ENCODE peak calls at places on chromosomes 7 and 10, in nine cellular contexts. J is tibial nerve, M is pancreas, L is tibial artery, R is sigmoid colon, Y is heart right ventricle, O is GM12878, A is IMR-90, T is Peyer's patch. K is an unnamed sample.

GRCh38 chr10:116809528-116810500 is 39.5 kb upstream of the ENO4 start:
- DNase-seq in J (no peak), M (peak; percentile 62), L (no peak), R (peak; percentile 48), Y (peak; percentile 20), O (no peak), A (no peak), T (no peak), K (no peak)

GRCh38 chr7:157386979-157387800 is 50.4 kb downstream of the DNAJB6 start:
- DNase-seq in J (peak; percentile 84), M (no peak), L (peak; percentile 82), R (peak; percentile 91), Y (peak; percentile 79), O (peak; percentile 47), A (peak; percentile 86), T (peak; percentile 95), K (no peak)

GRCh38 chr10:63120554-63120953 is 12.6 kb upstream of the NRBF2 start:
- DNase-seq in J (peak; percentile 14), M (no peak), L (no peak), R (no peak), Y (no peak), O (no peak), A (peak; percentile 90), T (no peak), K (peak; percentile 76)

GRCh38 chr10:79483299-79483698 is 29.0 kb upstream of the EIF5AL1 start:
- DNase-seq in J (no peak), M (no peak), L (no peak), R (no peak), Y (no peak), O (no peak), A (no peak), T (no peak), K (no peak)

GRCh38 chr7:21941570-21942224 is 4.0 kb downstream of the CDCA7L start:
- DNase-seq in J (no peak), M (no peak), L (no peak), R (no peak), Y (no peak), O (peak; percentile 40), A (peak; percentile 43), T (peak; percentile 51), K (no peak)

GRCh38 chr10:102935510-102935909 is 17.4 kb downstream of the CNNM2 start:
- DNase-seq in J (no peak), M (no peak), L (no peak), R (no peak), Y (no peak), O (no peak), A (no peak), T (no peak), K (no peak)

GRCh38 chr10:71771821-71772617 is 1.3 kb downstream of the VSIR start:
- DNase-seq in J (peak; percentile 74), M (no peak), L (peak; percentile 84), R (peak; percentile 96), Y (peak; percentile 76), O (no peak), A (peak; percentile 66), T (no peak), K (no peak)

GRCh38 chr7:353746-354325 is 63.9 kb downstream of the FOXL3 start:
- DNase-seq in J (no peak), M (peak; percentile 70), L (no peak), R (no peak), Y (peak; percentile 37), O (no peak), A (no peak), T (no peak), K (no peak)

GRCh38 chr10:17802966-17803365 is 6.2 kb upstream of the MRC1 start:
- DNase-seq in J (no peak), M (no peak), L (no peak), R (no peak), Y (no peak), O (no peak), A (peak; percentile 8), T (no peak), K (no peak)

GRCh38 chr10:129579228-129579627 is 112.2 kb downstream of the MGMT start:
- DNase-seq in J (no peak), M (no peak), L (no peak), R (no peak), Y (no peak), O (no peak), A (no peak), T (no peak), K (no peak)

GRCh38 chr10:95208702-95209391 is 14.8 kb downstream of the ACSM6 start:
- DNase-seq in J (no peak), M (no peak), L (no peak), R (no peak), Y (no peak), O (no peak), A (no peak), T (no peak), K (no peak)

GRCh38 chr7:21365866-21366624 is 61.8 kb upstream of the SP4 start:
- DNase-seq in J (no peak), M (no peak), L (no peak), R (no peak), Y (no peak), O (no peak), A (peak; percentile 30), T (no peak), K (no peak)

GRCh38 chr10:132588301-132589013 is 50.9 kb downstream of the INPP5A start:
- DNase-seq in J (no peak), M (no peak), L (no peak), R (peak; percentile 78), Y (peak; percentile 61), O (no peak), A (no peak), T (peak; percentile 68), K (no peak)

GRCh38 chr7:30469303-30469702 is 9.3 kb downstream of the NOD1 start:
- DNase-seq in J (peak; percentile 69), M (no peak), L (peak; percentile 76), R (peak; percentile 88), Y (peak; percentile 63), O (no peak), A (peak; percentile 99), T (peak; percentile 70), K (peak; percentile 100)

GRCh38 chr7:117572826-117573620 is 93.2 kb downstream of the CFTR start:
- DNase-seq in J (no peak), M (no peak), L (no peak), R (no peak), Y (no peak), O (no peak), A (no peak), T (no peak), K (no peak)

GRCh38 chr7:2381881-2382509 is 21.4 kb upstream of the CHST12 start:
- DNase-seq in J (no peak), M (peak; percentile 65), L (no peak), R (no peak), Y (no peak), O (no peak), A (no peak), T (no peak), K (no peak)

GRCh38 chr7:17239683-17240521 is 58.5 kb upstream of the AHR start:
- DNase-seq in J (no peak), M (no peak), L (no peak), R (no peak), Y (no peak), O (no peak), A (peak; percentile 75), T (no peak), K (no peak)

GRCh38 chr7:97381815-97382214 is 264.3 kb downstream of the SDHAF3 start:
- DNase-seq in J (no peak), M (no peak), L (no peak), R (no peak), Y (no peak), O (no peak), A (no peak), T (no peak), K (no peak)
- TF ChIP-seq CTCF in J (no peak), M (no peak), L (no peak), R (no peak), Y (no peak), O (no peak), A (no peak), T (no peak), K (no peak)

GRCh38 chr10:46538723-46539426 is 17.6 kb downstream of the GPRIN2 start:
- DNase-seq in J (no peak), M (no peak), L (no peak), R (no peak), Y (no peak), O (no peak), A (peak; percentile 35), T (no peak), K (no peak)
- H3K4me3 ChIP-seq in J (no peak overlapping the region), M (no peak overlapping the region), L (no peak overlapping the region), R (no peak overlapping the region), Y (no peak overlapping the region), O (no peak overlapping the region), A (no peak overlapping the region), T (no peak overlapping the region), K (no peak overlapping the region)

GRCh38 chr10:13516176-13516575 is 12.6 kb downstream of the BEND7 start:
- DNase-seq in J (no peak), M (no peak), L (no peak), R (no peak), Y (no peak), O (no peak), A (no peak), T (no peak), K (no peak)

GRCh38 chr10:13517675-13518074 is 11.1 kb downstream of the BEND7 start:
- DNase-seq in J (no peak), M (no peak), L (no peak), R (no peak), Y (no peak), O (no peak), A (no peak), T (no peak), K (no peak)

GRCh38 chr10:13520194-13520593 is 8.6 kb downstream of the BEND7 start:
- DNase-seq in J (no peak), M (no peak), L (no peak), R (no peak), Y (no peak), O (no peak), A (no peak), T (no peak), K (no peak)

GRCh38 chr10:13515467-13515866 is 13.3 kb downstream of the BEND7 start:
- DNase-seq in J (no peak), M (no peak), L (no peak), R (no peak), Y (no peak), O (no peak), A (no peak), T (no peak), K (no peak)

DNA sequence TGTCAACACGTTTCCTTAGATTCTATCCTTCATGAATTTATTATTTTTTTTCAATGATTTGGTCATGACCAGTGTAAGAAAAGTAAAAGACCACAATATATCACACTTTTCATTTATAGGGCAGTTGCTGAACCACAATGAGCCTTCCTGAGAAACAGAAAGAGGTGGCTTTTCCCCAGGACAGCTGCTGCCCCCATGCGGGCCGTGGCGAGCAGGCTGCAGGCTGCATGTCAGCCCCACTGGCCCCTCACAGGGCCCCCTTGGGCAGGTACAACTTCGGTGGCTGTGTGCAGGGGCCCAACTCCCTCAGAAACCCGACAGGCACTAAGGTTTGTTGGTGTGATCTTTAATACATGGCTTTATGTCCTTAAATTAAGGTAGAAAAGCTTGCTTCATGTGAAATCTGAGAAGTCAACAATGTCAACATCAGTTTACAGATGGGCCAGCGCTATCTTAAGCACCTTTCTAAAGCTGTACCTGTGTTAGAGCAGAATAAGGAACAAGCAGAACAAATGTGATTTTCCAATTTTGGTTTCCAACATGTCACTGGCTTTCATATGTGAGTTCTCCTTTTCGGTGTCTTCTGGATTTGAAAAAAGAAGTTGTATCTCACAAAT is 10.6 kb downstream of the BEND7 start:
- DNase-seq in J (no peak), M (no peak), L (no peak), R (no peak), Y (no peak), O (no peak), A (peak; percentile 22), T (no peak), K (no peak)
- TF ChIP-seq CTCF in J (no peak), M (no peak), L (no peak), R (no peak), Y (peak; percentile 34), O (peak; percentile 55), A (peak; percentile 47), T (no peak), K (peak; percentile 54)

GRCh38 chr10:5711637-5712036 is 27.0 kb downstream of the TASOR2 start:
- DNase-seq in J (no peak), M (no peak), L (no peak), R (no peak), Y (no peak), O (no peak), A (no peak), T (no peak), K (no peak)
- H3K4me3 ChIP-seq in J (no peak overlapping the region), M (no peak overlapping the region), L (no peak overlapping the region), R (no peak overlapping the region), Y (peak overlapping the region; percentile 39), O (no peak overlapping the region), A (no peak overlapping the region), T (no peak overlapping the region), K (no peak overlapping the region)